ENCODE peak calls at places on chromosomes 1 and 21, in nine cellular contexts. G, W, V, Y, H, X, F, T and E are unnamed samples.

GRCh38 chr1:234612352-234613127 is 2.6 kb upstream of the IRF2BP2 start:
- DNase-seq in G (peak; percentile 88), W (peak; percentile 68), V (peak; percentile 73), Y (peak; percentile 89), H (peak; percentile 90), X (peak; percentile 79), F (peak; percentile 99), T (peak; percentile 72), E (peak; percentile 81)

GRCh38 chr1:198205021-198205684 is 48.4 kb downstream of the NEK7 start:
- DNase-seq in G (no peak), W (no peak), V (no peak), Y (peak; percentile 40), H (no peak), X (no peak), F (peak; percentile 45), T (no peak), E (no peak)

GRCh38 chr21:41851090-41851790 is 27.9 kb downstream of the PRDM15 start:
- DNase-seq in G (no peak), W (no peak), V (no peak), Y (no peak), H (no peak), X (no peak), F (no peak), T (no peak), E (no peak)

GRCh38 chr1:209585672-209586071 is 2.2 kb downstream of the CAMK1G start:
- DNase-seq in G (peak; percentile 87), W (peak; percentile 80), V (no peak), Y (peak; percentile 55), H (peak; percentile 44), X (peak; percentile 28), F (no peak), T (no peak), E (peak; percentile 86)

GRCh38 chr1:90716552-90717355 is at the start of gene BARHL2:
- DNase-seq in G (no peak), W (peak; percentile 81), V (no peak), Y (no peak), H (no peak), X (no peak), F (no peak), T (no peak), E (no peak)

GRCh38 chr1:153958961-153959260 is 499 bp upstream of the CRTC2 start:
- DNase-seq in G (no peak), W (no peak), V (no peak), Y (no peak), H (no peak), X (no peak), F (no peak), T (no peak), E (no peak)

GRCh38 chr1:54384921-54385726 is 21.1 kb downstream of the SSBP3 start:
- DNase-seq in G (no peak), W (no peak), V (no peak), Y (no peak), H (no peak), X (no peak), F (peak; percentile 53), T (no peak), E (no peak)

GRCh38 chr1:168319691-168320090 is 39.0 kb downstream of the TBX19 start:
- DNase-seq in G (no peak), W (peak; percentile 83), V (no peak), Y (no peak), H (no peak), X (no peak), F (no peak), T (no peak), E (no peak)

GRCh38 chr1:155261888-155262673 is at the start of gene SCAMP3:
- DNase-seq in G (peak; percentile 97), W (peak; percentile 98), V (peak; percentile 76), Y (peak; percentile 94), H (peak; percentile 91), X (peak; percentile 91), F (peak; percentile 99), T (peak; percentile 82), E (peak; percentile 96)

GRCh38 chr1:85626818-85627217 is 46.3 kb downstream of the CCN1 start:
- DNase-seq in G (no peak), W (no peak), V (no peak), Y (no peak), H (no peak), X (no peak), F (no peak), T (no peak), E (no peak)